ENCODE peak calls at places on chromosomes 12 and 14, in ten cellular contexts. A is WERI-Rb-1, Z is AG09309, B is gastrocnemius medialis, E is colonic mucosa, T is GM20000, P is omental fat pad, W is mucosa of descending colon, I is IMR-90, Y is fibroblast of the aortic adventitia. J is an unnamed sample.

GRCh38 chr14:104968541-104969401 is 9.4 kb downstream of the AHNAK2 start:
- DNase-seq in P (no peak), Y (peak), I (no peak), A (peak), W (peak), Z (no peak), B (no peak), E (peak), T (no peak), J (peak)

GRCh38 chr12:100141998-100142850 is 450 bp downstream of the BLTP3B start:
- DNase-seq in B (peak), I (no peak), Y (peak), W (peak), T (peak), Z (no peak), P (no peak), E (peak), A (peak), J (peak)

GRCh38 chr12:83945871-83946270 is 966.7 kb downstream of the SLC6A15 start:
- DNase-seq in E (no peak), W (no peak), I (peak), A (no peak), T (no peak), P (no peak), B (no peak), Y (peak), Z (peak), J (no peak)

GRCh38 chr12:27112891-27113290 is 30.5 kb upstream of the C12orf71 start:
- DNase-seq in Z (no peak), I (no peak), P (no peak), E (no peak), A (no peak), Y (no peak), T (no peak), W (no peak), B (no peak), J (no peak)

GRCh38 chr14:96267916-96268315 is 11.9 kb downstream of the BDKRB1 start:
- DNase-seq in B (no peak), Y (no peak), A (no peak), E (no peak), P (no peak), T (no peak), W (no peak), Z (no peak), I (peak), J (no peak)

GRCh38 chr12:123351349-123351748 is 13.3 kb downstream of the SBNO1 start:
- DNase-seq in B (no peak), Z (no peak), I (no peak), T (no peak), W (no peak), P (no peak), A (no peak), Y (no peak), E (no peak), J (no peak)

GRCh38 chr12:24596768-24597388 is 352.0 kb downstream of the BCAT1 start:
- DNase-seq in Z (no peak), T (peak), Y (peak), B (no peak), I (peak), E (no peak), A (no peak), P (no peak), W (no peak), J (no peak)

GRCh38 chr14:56181666-56182065 is 63.5 kb downstream of the PELI2 start:
- DNase-seq in B (no peak), W (peak), Z (no peak), Y (no peak), E (no peak), P (no peak), T (no peak), A (no peak), I (peak), J (no peak)

GRCh38 chr14:103209054-103209453 is 85.8 kb downstream of the TNFAIP2 start:
- DNase-seq in Y (peak), A (no peak), Z (no peak), B (no peak), T (no peak), E (no peak), I (no peak), W (no peak), P (no peak), J (no peak)

GRCh38 chr14:104232070-104232484 is 93.7 kb downstream of the KIF26A start:
- DNase-seq in P (no peak), W (no peak), I (no peak), B (no peak), Z (no peak), E (no peak), T (no peak), A (no peak), Y (no peak), J (no peak)

GRCh38 chr12:12704593-12705230 is 8.7 kb upstream of the GPR19 start:
- DNase-seq in T (peak), Z (peak), E (peak), Y (peak), B (no peak), I (peak), A (peak), W (peak), P (no peak), J (peak)

GRCh38 chr12:10901427-10901826 is 7.9 kb downstream of the TAS2R13 start:
- DNase-seq in I (no peak), W (no peak), B (no peak), T (no peak), A (no peak), P (no peak), Y (no peak), Z (no peak), E (no peak), J (no peak)

GRCh38 chr14:32513571-32514009 is 184.5 kb downstream of the AKAP6 start:
- DNase-seq in I (peak), T (no peak), Y (peak), B (no peak), E (no peak), W (no peak), A (no peak), Z (no peak), P (no peak), J (no peak)

GRCh38 chr12:91633734-91634357 is 451.2 kb upstream of the DCN start:
- DNase-seq in P (no peak), E (no peak), I (no peak), A (no peak), B (no peak), T (no peak), W (no peak), Y (no peak), Z (no peak), J (no peak)

GRCh38 chr12:60872850-60873713 is 1277.3 kb downstream of the SLC16A7 start:
- DNase-seq in I (no peak), Y (no peak), Z (no peak), W (no peak), P (no peak), A (no peak), E (no peak), B (no peak), T (no peak), J (peak)

GRCh38 chr14:96225745-96226151 is 21.1 kb downstream of the BDKRB2 start:
- DNase-seq in Y (peak), T (no peak), B (no peak), E (peak), W (peak), Z (peak), A (no peak), P (no peak), I (peak), J (peak)

GRCh38 chr12:123384994-123385376 is 1.1 kb downstream of the KMT5A start:
- DNase-seq in E (no peak), P (no peak), B (no peak), T (no peak), A (no peak), W (no peak), I (peak), Y (peak), Z (no peak), J (no peak)

GRCh38 chr14:77642407-77642806 is 26.0 kb upstream of the SPTLC2 start:
- DNase-seq in B (no peak), Y (no peak), T (no peak), P (no peak), W (no peak), Z (no peak), A (no peak), I (no peak), E (no peak), J (no peak)

GRCh38 chr12:69966839-69967238 is 141.8 kb downstream of the MYRFL start:
- DNase-seq in I (peak), B (no peak), T (no peak), Y (peak), P (no peak), W (no peak), A (no peak), E (no peak), Z (no peak), J (no peak)

GRCh38 chr14:101828038-101828437 is 66.5 kb downstream of the PPP2R5C start:
- DNase-seq in A (no peak), Z (no peak), T (no peak), P (no peak), I (peak), B (no peak), E (no peak), Y (peak), W (no peak), J (no peak)

GRCh38 chr12:117038023-117038680 is 61.1 kb downstream of the TESC start:
- DNase-seq in Z (no peak), T (no peak), W (no peak), E (no peak), A (no peak), B (no peak), P (no peak), Y (no peak), I (no peak), J (no peak)

GRCh38 chr12:121391619-121392324 is 8.1 kb upstream of the RNF34 start:
- DNase-seq in B (no peak), I (peak), Y (peak), Z (no peak), P (no peak), T (peak), E (no peak), A (no peak), W (peak), J (no peak)

GRCh38 chr12:45388545-45388944 is 172.7 kb downstream of the ANO6 start:
- DNase-seq in T (no peak), E (peak), I (peak), Z (peak), W (peak), B (no peak), A (peak), P (no peak), Y (peak), J (no peak)

GRCh38 chr12:13173012-13173441 is 23.5 kb upstream of the EMP1 start:
- DNase-seq in W (no peak), P (no peak), I (peak), T (no peak), Z (peak), B (no peak), E (peak), Y (peak), A (no peak), J (no peak)

GRCh38 chr14:68637106-68638021 is 155.5 kb downstream of the ZFP36L1 start:
- DNase-seq in I (peak), P (no peak), A (no peak), W (no peak), Z (peak), Y (peak), T (no peak), E (peak), B (no peak), J (no peak)

GRCh38 chr12:18570543-18570942 is 167.3 kb downstream of the PLCZ1 start:
- DNase-seq in E (no peak), B (no peak), P (no peak), A (no peak), Y (no peak), W (no peak), Z (no peak), I (no peak), T (no peak), J (no peak)

GRCh38 chr12:79706156-79706555 is 15.4 kb upstream of the PAWR start:
- DNase-seq in B (no peak), Z (no peak), Y (no peak), P (no peak), W (no peak), A (no peak), T (no peak), E (no peak), I (no peak), J (no peak)

GRCh38 chr12:26368331-26368730 is 173.0 kb downstream of the SSPN start:
- DNase-seq in A (no peak), B (no peak), Z (no peak), I (no peak), W (no peak), P (no peak), E (no peak), Y (no peak), T (no peak), J (no peak)

GRCh38 chr14:72714871-72715214 is 179.1 kb downstream of the DPF3 start:
- DNase-seq in B (peak), A (no peak), T (no peak), W (no peak), Z (no peak), I (no peak), E (no peak), P (no peak), Y (no peak), J (no peak)

GRCh38 chr12:115500872-115501271 is 776.6 kb downstream of the MED13L start:
- DNase-seq in A (no peak), I (peak), P (no peak), Y (no peak), W (no peak), E (no peak), Z (no peak), B (no peak), T (no peak), J (no peak)

GRCh38 chr14:84998216-84998615 is 531.7 kb upstream of the FLRT2 start:
- DNase-seq in B (no peak), T (no peak), Z (no peak), I (no peak), P (no peak), Y (no peak), A (no peak), E (no peak), W (no peak), J (no peak)

GRCh38 chr12:22321620-22322019 is 12.9 kb downstream of the ST8SIA1 start:
- DNase-seq in E (no peak), T (no peak), W (no peak), Z (no peak), B (no peak), Y (peak), I (no peak), P (no peak), A (no peak), J (no peak)

GRCh38 chr14:63475761-63476160 is 67.4 kb downstream of the PPP2R5E start:
- DNase-seq in W (no peak), Z (no peak), Y (no peak), T (no peak), B (no peak), P (no peak), A (no peak), I (no peak), E (no peak), J (no peak)

GRCh38 chr14:89542768-89543419 is 125.9 kb upstream of the FOXN3 start:
- DNase-seq in P (no peak), Z (no peak), I (no peak), E (no peak), A (no peak), T (no peak), B (no peak), Y (no peak), W (no peak), J (no peak)

GRCh38 chr14:88204221-88204620 is 118.8 kb downstream of the KCNK10 start:
- DNase-seq in W (peak), E (peak), I (no peak), T (no peak), A (no peak), Z (no peak), B (no peak), P (no peak), Y (no peak), J (no peak)

GRCh38 chr14:61103541-61104339 is 122.7 kb downstream of the SLC38A6 start:
- DNase-seq in I (peak), B (peak), E (no peak), W (peak), P (no peak), T (peak), Z (peak), A (peak), Y (peak), J (no peak)

GRCh38 chr12:113299619-113300237 is 35.2 kb downstream of the SLC8B1 start:
- DNase-seq in Z (peak), A (peak), W (peak), Y (peak), T (no peak), I (peak), E (peak), P (no peak), B (peak), J (no peak)

GRCh38 chr12:48165089-48166031 is 8.0 kb upstream of the ASB8 start:
- DNase-seq in B (no peak), Y (peak), W (peak), Z (no peak), T (peak), P (no peak), E (peak), A (peak), I (peak), J (no peak)

GRCh38 chr14:100104006-100104352 is 38.8 kb downstream of the EVL start:
- DNase-seq in Y (no peak), B (no peak), A (no peak), Z (no peak), T (no peak), P (no peak), W (no peak), E (no peak), I (no peak), J (no peak)

GRCh38 chr14:100103261-100104005 is 38.2 kb downstream of the EVL start:
- DNase-seq in Z (no peak), T (no peak), B (no peak), A (no peak), I (peak), P (no peak), Y (peak), W (no peak), E (no peak), J (no peak)

GRCh38 chr14:100105357-100106169 is 40.3 kb downstream of the EVL start:
- DNase-seq in P (no peak), T (no peak), A (no peak), I (no peak), E (no peak), W (no peak), Y (no peak), Z (no peak), B (no peak), J (no peak)

GRCh38 chr14:100106260-100106659 is 41.0 kb downstream of the EVL start:
- DNase-seq in E (no peak), Y (no peak), B (no peak), P (no peak), I (no peak), T (no peak), W (no peak), A (no peak), Z (no peak), J (no peak)

DNA sequence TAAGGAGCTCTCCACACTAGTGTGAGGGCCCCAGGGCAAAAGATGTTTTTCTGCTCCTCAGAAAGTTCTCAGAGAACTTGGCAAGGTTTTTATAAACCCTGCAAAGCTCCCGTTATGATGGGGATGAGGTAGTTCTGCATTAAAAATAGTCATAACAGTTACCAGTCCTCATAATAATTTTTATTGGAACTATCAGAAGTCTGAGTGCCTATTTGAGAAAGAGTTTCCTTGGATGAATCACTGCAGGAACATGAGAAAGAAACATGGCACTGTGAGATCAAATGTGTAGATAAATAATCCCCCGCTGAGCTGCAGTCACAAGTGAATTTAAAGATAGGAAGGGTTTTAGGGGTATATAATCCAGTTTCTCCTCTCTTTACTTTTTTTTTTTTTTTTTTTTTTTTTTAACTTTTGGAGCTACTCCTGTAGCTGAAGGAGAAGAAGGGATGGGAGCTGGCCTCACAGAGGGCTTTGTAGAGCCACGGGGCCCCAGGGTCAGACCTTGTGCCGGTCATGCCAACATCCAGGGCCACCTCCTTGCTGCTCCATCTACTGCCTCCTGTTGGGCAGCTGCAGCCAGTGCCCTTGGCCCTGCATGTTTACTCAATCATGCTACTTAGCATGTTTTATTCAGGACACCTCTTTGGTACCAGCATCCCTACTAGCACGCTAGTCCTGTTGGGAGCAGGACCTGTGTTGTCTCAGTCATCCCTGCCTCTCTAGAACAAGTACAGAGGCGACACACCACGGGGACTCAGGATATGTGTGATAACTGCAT is 39.5 kb downstream of the EVL start:
- DNase-seq in B (no peak), A (no peak), P (no peak), E (no peak), W (no peak), I (peak), T (no peak), Y (peak), Z (peak), J (no peak)
- TF ChIP-seq CTCF in B (no peak), A (peak), P (no peak), E (no peak), W (no peak), I (no peak), T (no peak), Y (no peak), Z (peak), J (no peak)

DNA sequence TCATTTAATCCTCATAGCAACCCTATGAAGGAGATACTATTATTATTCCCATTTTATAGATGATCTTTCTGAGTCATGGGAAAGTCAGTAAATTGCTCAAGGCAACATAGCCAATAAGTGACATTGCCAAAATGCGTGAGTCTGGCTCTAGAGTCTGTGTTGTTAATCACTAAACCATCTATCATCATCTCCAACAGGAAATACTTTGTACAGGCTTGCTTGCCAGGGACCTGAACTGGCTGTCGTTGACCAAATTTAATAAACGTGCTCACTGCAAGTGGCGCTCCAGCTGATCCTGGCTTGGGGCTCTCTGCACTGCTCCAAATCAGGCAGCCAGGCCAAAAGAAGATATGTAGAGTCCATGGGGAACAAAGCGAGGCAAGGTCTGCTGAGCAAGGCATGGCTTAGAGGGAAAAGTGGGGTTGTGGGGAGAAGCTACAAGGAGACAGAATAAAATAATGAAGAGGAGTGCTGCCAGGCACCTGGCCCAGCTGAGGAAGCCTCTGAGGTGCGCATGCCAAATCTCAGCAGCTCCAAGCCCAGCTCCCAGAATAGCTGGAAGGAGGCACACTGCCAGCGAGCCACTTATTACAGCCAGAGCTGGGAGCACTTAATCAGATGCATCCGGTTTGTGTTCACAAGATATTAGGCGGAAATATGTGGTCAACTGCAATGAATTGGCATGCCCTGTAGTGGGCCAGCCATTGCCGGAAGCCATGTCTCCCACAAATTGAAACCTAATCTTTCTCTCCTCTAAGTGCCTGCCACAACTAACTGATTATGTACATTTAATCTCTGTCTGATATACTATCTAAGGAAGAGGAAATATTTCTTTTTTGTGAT is 43.3 kb upstream of the PTPRO start:
- DNase-seq in W (peak), B (peak), Y (peak), T (no peak), Z (peak), E (peak), I (peak), P (no peak), A (no peak), J (no peak)
- TF ChIP-seq CTCF in W (no peak), B (no peak), Y (peak), T (no peak), Z (peak), E (no peak), I (no peak), P (no peak), A (no peak), J (no peak)

GRCh38 chr14:31362746-31363145 is 57.6 kb downstream of the HEATR5A start:
- DNase-seq in E (no peak), W (no peak), I (no peak), P (no peak), T (no peak), Y (no peak), Z (no peak), B (no peak), A (no peak), J (no peak)
- TF ChIP-seq CTCF in E (no peak), W (no peak), I (no peak), P (no peak), T (no peak), Y (no peak), Z (no peak), B (no peak), A (no peak), J (no peak)

DNA sequence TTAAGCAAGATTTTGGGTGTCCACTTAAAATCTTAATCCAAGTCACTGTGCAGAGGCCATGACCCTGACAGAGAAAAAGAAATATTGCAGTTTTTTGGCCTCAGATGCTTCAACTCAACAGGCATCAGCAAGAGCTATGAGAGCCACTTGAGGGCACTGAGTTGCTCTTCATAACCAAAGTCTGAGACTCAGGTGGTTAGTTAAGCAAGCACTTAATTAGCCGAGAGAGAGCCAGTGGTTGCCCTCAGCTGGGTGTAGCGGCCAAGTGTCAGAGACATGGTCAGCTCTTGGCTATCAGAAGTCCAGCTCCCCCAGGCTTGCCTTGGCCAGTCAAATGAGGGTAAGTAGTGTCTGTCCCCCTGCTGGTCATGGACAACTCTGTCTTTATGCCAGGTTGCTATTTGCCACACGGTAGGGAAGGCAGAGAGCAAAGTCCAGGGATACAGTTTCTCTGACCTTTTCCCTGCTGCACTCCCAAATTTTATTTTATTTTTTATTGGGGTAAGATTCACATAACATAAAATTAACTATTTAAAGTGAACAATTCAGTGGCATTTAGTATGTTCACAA is 9.0 kb upstream of the KRT71 start:
- DNase-seq in P (no peak), T (no peak), Y (no peak), I (no peak), A (no peak), B (no peak), E (no peak), W (peak), Z (no peak), J (no peak)
- TF ChIP-seq CTCF in P (no peak), T (no peak), Y (peak), I (no peak), A (peak), B (no peak), E (no peak), W (no peak), Z (peak), J (peak)